ENCODE peak calls at places on chromosomes 1 and 21, in ten cellular contexts. L is RWPE1; Q is Panc1; N is CD8-positive, alpha-beta T cell; W is cardiac fibroblast; F is mucosa of descending colon; X is CD4-positive, alpha-beta T cell; R is WTC11; M is WERI-Rb-1; P is HFFc6. D is an unnamed sample.

GRCh38 chr1:54234284-54234683 is 34.3 kb downstream of the MRPL37 start:
- DNase-seq in Q (no peak), L (no peak), W (no peak), M (no peak), P (no peak), N (no peak), R (no peak), X (no peak), F (no peak), D (no peak)

GRCh38 chr1:59384443-59384842 is 87.5 kb downstream of the FGGY start:
- DNase-seq in N (no peak), M (no peak), L (no peak), Q (no peak), X (no peak), W (no peak), F (no peak), R (no peak), P (no peak), D (no peak)

GRCh38 chr1:232393010-232393833 is 236.7 kb downstream of the SIPA1L2 start:
- DNase-seq in R (no peak), X (no peak), N (no peak), P (no peak), Q (no peak), W (no peak), L (no peak), M (peak; percentile 0), F (no peak), D (no peak)

GRCh38 chr1:184624051-184624450 is 130.6 kb downstream of the EDEM3 start:
- DNase-seq in W (no peak), N (no peak), P (no peak), Q (no peak), X (no peak), R (no peak), M (no peak), F (no peak), L (peak; percentile 51), D (no peak)

GRCh38 chr21:45505416-45506021 is 36.7 kb downstream of the SLC19A1 start:
- DNase-seq in Q (no peak), M (peak; percentile 10), R (no peak), L (no peak), F (peak; percentile 60), P (no peak), W (no peak), N (no peak), X (no peak), D (peak; percentile 10)

GRCh38 chr1:62263813-62264353 is 55.4 kb downstream of the KANK4 start:
- DNase-seq in M (no peak), F (no peak), P (no peak), R (no peak), N (no peak), L (no peak), Q (no peak), X (no peak), W (no peak), D (no peak)

GRCh38 chr1:11749203-11749689 is 12.7 kb upstream of the C1orf167 start:
- DNase-seq in M (peak; percentile 85), N (peak; percentile 41), W (peak; percentile 43), L (peak; percentile 56), X (no peak), Q (no peak), F (peak; percentile 75), R (peak; percentile 60), P (peak; percentile 17), D (peak; percentile 74)

GRCh38 chr1:212700892-212701819 is 1.5 kb upstream of the BATF3 start:
- DNase-seq in P (no peak), W (peak; percentile 51), Q (peak; percentile 15), F (peak; percentile 37), R (peak; percentile 51), M (peak; percentile 71), L (no peak), X (no peak), N (peak; percentile 16), D (peak; percentile 50)

GRCh38 chr1:41868241-41868953 is 50.3 kb downstream of the HIVEP3 start:
- DNase-seq in R (no peak), L (no peak), P (no peak), Q (no peak), X (no peak), W (no peak), M (no peak), N (no peak), F (no peak), D (no peak)

GRCh38 chr1:160400646-160401486 is 502 bp downstream of the VANGL2 start:
- DNase-seq in M (peak; percentile 70), R (peak; percentile 65), Q (no peak), L (no peak), F (peak; percentile 45), N (no peak), P (no peak), X (no peak), W (no peak), D (peak; percentile 56)

GRCh38 chr1:150111670-150112069 is 38.0 kb upstream of the PLEKHO1 start:
- DNase-seq in N (no peak), M (no peak), W (no peak), X (no peak), Q (no peak), P (no peak), R (no peak), F (no peak), L (no peak), D (no peak)

GRCh38 chr1:85146972-85147359 is 53.9 kb downstream of the SYDE2 start:
- DNase-seq in M (no peak), P (peak; percentile 60), R (no peak), W (peak; percentile 7), N (no peak), F (no peak), X (no peak), Q (no peak), L (no peak), D (no peak)
- TF ChIP-seq CTCF in M (no peak), P (peak; percentile 73), R (no peak), W (peak; percentile 17), N (no peak), F (no peak), X (no peak), Q (peak; percentile 12), L (no peak), D (no peak)

DNA sequence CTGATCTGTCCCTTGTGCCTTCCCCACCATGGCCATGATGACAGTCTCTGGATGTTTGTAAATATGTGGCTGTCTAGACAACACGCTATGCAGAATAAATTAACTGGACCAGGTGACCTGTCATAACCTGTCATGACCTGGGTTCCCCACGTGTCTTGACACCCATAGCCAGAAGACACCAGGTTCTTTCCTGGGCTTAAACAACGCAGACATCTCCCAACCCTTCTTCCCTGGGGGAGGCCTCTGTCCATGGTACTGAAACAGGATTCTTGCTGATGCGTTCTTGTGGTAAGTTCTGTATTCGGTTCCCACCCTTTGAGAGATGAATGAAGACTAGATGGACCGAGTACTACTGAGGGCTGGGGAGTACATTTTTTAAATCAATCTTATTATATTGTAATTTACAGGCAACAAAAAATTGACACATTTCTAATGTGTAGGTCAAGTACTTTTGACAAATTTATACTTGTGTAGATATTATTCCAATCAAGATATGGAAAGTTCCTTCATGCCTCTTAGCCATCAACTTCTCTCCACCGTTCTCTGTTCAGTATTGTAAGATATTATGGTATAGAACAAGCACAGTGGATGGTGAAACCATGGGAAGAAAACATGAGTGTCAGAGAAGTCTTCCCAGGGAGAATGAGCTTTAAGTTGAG is 738.8 kb downstream of the PTPRU start:
- DNase-seq in F (no peak), Q (no peak), W (peak; percentile 34), M (no peak), P (no peak), R (peak; percentile 60), N (no peak), X (no peak), L (peak; percentile 50), D (no peak)
- TF ChIP-seq CTCF in F (no peak), Q (no peak), W (no peak), M (no peak), P (no peak), R (no peak), N (no peak), X (no peak), L (no peak), D (no peak)

DNA sequence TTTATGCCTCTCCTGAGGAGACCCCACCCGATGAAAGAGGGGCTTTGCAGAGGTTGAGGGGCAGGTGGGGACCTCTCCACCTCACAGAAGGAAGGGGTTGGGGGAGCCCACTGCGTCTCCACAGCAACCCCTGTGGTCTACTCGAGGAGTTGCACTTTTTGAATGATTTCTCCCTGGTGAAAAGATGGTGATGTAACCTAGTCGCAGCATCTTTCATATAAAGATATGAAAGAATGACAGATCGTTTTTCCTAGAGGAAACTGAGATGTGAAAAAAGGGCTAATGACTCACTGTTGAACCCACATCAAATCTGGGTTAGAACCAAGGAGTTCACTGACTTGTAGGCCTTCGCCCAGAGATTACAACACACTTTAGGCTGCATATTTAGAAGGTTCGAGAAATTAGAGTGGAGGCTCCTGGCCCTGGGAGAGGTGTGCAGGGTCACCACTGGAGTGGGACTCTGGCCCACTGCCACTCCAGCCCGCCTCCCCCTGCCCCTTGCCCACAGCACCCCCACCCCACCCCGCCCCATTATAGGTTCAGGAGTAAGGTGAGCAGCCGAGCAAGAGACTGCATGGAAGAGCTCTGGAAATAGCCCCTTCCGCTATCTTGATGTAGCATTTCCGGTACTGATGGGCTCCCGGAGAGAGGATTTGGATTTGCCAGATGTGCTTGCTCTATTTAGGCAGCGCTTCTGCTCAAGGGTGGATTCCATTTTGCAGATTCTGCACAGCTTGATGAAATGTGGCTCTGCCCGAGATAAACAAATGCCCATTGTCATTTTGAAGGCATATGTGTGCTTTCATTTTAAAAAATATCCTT is 6.7 kb downstream of the TGFB2 start:
- DNase-seq in X (no peak), F (no peak), W (peak; percentile 81), Q (no peak), L (no peak), P (no peak), M (no peak), N (no peak), R (peak; percentile 33), D (no peak)
- TF ChIP-seq CTCF in X (peak; percentile 31), F (no peak), W (peak; percentile 73), Q (peak; percentile 84), L (no peak), P (peak; percentile 40), M (peak; percentile 31), N (peak; percentile 46), R (peak; percentile 26), D (peak; percentile 25)

GRCh38 chr1:8463144-8463927 is 145.4 kb downstream of the SLC45A1 start:
- DNase-seq in X (no peak), N (no peak), L (no peak), R (no peak), M (no peak), P (peak; percentile 40), Q (no peak), W (peak; percentile 85), F (no peak), D (peak; percentile 32)

GRCh38 chr1:8465692-8466091 is 147.8 kb downstream of the SLC45A1 start:
- DNase-seq in M (no peak), Q (no peak), F (no peak), N (no peak), W (no peak), L (no peak), P (no peak), R (no peak), X (no peak), D (no peak)

GRCh38 chr1:8464377-8464776 is 146.5 kb downstream of the SLC45A1 start:
- DNase-seq in W (no peak), F (no peak), N (no peak), R (peak; percentile 24), M (no peak), Q (no peak), X (no peak), P (no peak), L (no peak), D (no peak)

GRCh38 chr1:8467308-8467707 is 149.4 kb downstream of the SLC45A1 start:
- DNase-seq in X (no peak), F (no peak), W (no peak), Q (no peak), R (no peak), M (no peak), P (no peak), L (no peak), N (no peak), D (no peak)

GRCh38 chr1:8464987-8465386 is 147.1 kb downstream of the SLC45A1 start:
- DNase-seq in L (no peak), W (peak; percentile 60), N (no peak), X (no peak), M (no peak), R (no peak), F (no peak), P (no peak), Q (no peak), D (no peak)
- TF ChIP-seq CTCF in L (no peak), W (no peak), N (no peak), X (no peak), M (no peak), R (no peak), F (no peak), P (no peak), Q (no peak), D (no peak)